ENCODE peak calls at places on chromosomes 2 and 18, in ten cellular contexts. N is ovary; V is CD8-positive, alpha-beta memory T cell; L is keratinocyte; U is H1; M is lower lobe of right lung; W is PC-3; R is iPS DF 6.9; T is cardiac muscle cell; J is tibial nerve. K is an unnamed sample.

GRCh38 chr2:212538156-212539144 is at the start of gene ERBB4:
- DNase-seq in N (peak; percentile 17), V (no peak), L (no peak), U (no peak), M (peak; percentile 66), W (peak; percentile 10), R (no peak), T (peak; percentile 18), J (no peak), K (no peak)

GRCh38 chr2:201275991-201276390 is 15.7 kb downstream of the CASP8 start:
- DNase-seq in N (no peak), V (no peak), L (no peak), U (no peak), M (no peak), W (no peak), R (no peak), T (no peak), J (no peak), K (no peak)

GRCh38 chr2:169286858-169287257 is 75.5 kb downstream of the LRP2 start:
- DNase-seq in N (no peak), V (no peak), L (no peak), U (no peak), M (no peak), W (no peak), R (no peak), T (no peak), J (no peak), K (no peak)

GRCh38 chr2:201707753-201708152 is 9.3 kb upstream of the MPP4 start:
- DNase-seq in N (no peak), V (no peak), L (no peak), U (no peak), M (no peak), W (peak; percentile 67), R (no peak), T (peak; percentile 43), J (no peak), K (no peak)

GRCh38 chr2:88828397-88829137 is 137.1 kb downstream of the RPIA start:
- DNase-seq in N (no peak), V (no peak), L (no peak), U (no peak), M (peak; percentile 48), W (no peak), R (no peak), T (peak; percentile 60), J (no peak), K (no peak)

GRCh38 chr18:38884050-38884449 is 1318.5 kb upstream of the CELF4 start:
- DNase-seq in N (no peak), V (no peak), L (no peak), U (peak; percentile 7), M (no peak), W (no peak), R (peak; percentile 11), T (no peak), J (no peak), K (no peak)

GRCh38 chr2:127081826-127082633 is 24.9 kb downstream of the BIN1 start:
- DNase-seq in N (no peak), V (peak; percentile 84), L (no peak), U (no peak), M (no peak), W (no peak), R (no peak), T (peak; percentile 74), J (no peak), K (peak; percentile 95)

GRCh38 chr2:18824317-18824716 is 234.9 kb upstream of the NT5C1B start:
- DNase-seq in N (no peak), V (no peak), L (no peak), U (no peak), M (no peak), W (no peak), R (no peak), T (no peak), J (no peak), K (no peak)

GRCh38 chr2:240972636-240973521 is 25.5 kb upstream of the SNED1 start:
- DNase-seq in N (peak; percentile 20), V (no peak), L (no peak), U (no peak), M (peak; percentile 46), W (peak; percentile 22), R (no peak), T (peak; percentile 39), J (no peak), K (no peak)

GRCh38 chr2:199457147-199458016 is at the start of gene SATB2:
- DNase-seq in N (peak; percentile 39), V (no peak), L (peak; percentile 7), U (no peak), M (peak; percentile 49), W (peak; percentile 75), R (no peak), T (peak; percentile 34), J (no peak), K (no peak)

GRCh38 chr2:20080839-20081348 is 29.5 kb upstream of the LAPTM4A start:
- DNase-seq in N (peak; percentile 48), V (no peak), L (no peak), U (no peak), M (no peak), W (no peak), R (no peak), T (no peak), J (no peak), K (no peak)

GRCh38 chr2:11662882-11663281 is 7.1 kb downstream of the NTSR2 start:
- DNase-seq in N (no peak), V (no peak), L (no peak), U (no peak), M (no peak), W (no peak), R (no peak), T (no peak), J (no peak), K (no peak)

GRCh38 chr2:143524001-143524608 is 394.9 kb downstream of the ARHGAP15 start:
- DNase-seq in N (no peak), V (no peak), L (no peak), U (no peak), M (no peak), W (no peak), R (no peak), T (peak; percentile 47), J (no peak), K (no peak)

GRCh38 chr2:201866643-201867310 is 60.4 kb downstream of the CDK15 start:
- DNase-seq in N (no peak), V (no peak), L (no peak), U (no peak), M (no peak), W (no peak), R (no peak), T (no peak), J (no peak), K (no peak)

GRCh38 chr2:238502956-238503791 is 76.4 kb downstream of the ASB1 start:
- DNase-seq in N (peak; percentile 4), V (no peak), L (no peak), U (no peak), M (no peak), W (no peak), R (no peak), T (no peak), J (no peak), K (no peak)

GRCh38 chr2:240453461-240454030 is 18.1 kb downstream of the GPC1 start:
- DNase-seq in N (peak; percentile 42), V (no peak), L (no peak), U (no peak), M (peak; percentile 31), W (no peak), R (no peak), T (no peak), J (no peak), K (no peak)

GRCh38 chr2:75612108-75612861 is 34.3 kb upstream of the MRPL19 start:
- DNase-seq in N (no peak), V (no peak), L (no peak), U (no peak), M (no peak), W (no peak), R (no peak), T (no peak), J (no peak), K (no peak)
- H3K27ac ChIP-seq in N (no peak overlapping the region), V (no peak overlapping the region), L (no peak overlapping the region), U (no peak overlapping the region), M (no peak overlapping the region), W (no peak overlapping the region), R (no peak overlapping the region), T (no peak overlapping the region), J (no peak overlapping the region), K (no peak overlapping the region)

DNA sequence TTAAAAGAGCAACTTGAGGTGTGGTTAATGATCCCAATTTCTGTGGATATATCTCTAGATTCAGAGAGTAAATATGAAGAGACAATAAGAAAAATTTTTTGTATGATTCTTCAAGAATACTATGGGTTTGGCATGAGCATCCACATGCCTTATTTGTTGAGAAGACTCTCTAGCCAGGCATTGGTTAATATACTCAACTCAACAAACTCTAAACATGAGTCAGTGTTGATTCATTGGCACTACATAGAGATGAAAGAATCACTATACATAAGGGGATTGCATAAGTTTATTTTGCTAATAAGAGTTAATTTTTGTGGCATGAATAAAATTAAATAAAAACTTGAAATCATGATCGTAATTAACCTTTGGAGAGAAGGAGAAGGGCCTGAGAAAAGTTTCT is 930.2 kb upstream of the LRRTM1 start:
- DNase-seq in N (no peak), V (no peak), L (no peak), U (no peak), M (no peak), W (peak; percentile 74), R (no peak), T (no peak), J (no peak), K (no peak)
- H3K36me3 ChIP-seq in N (no peaks in the 10 kb centered on the region), V (no peaks in the 10 kb centered on the region), L (no peaks in the 10 kb centered on the region), U (no peaks in the 10 kb centered on the region), M (no peaks in the 10 kb centered on the region), W (no peaks in the 10 kb centered on the region), R (no peaks in the 10 kb centered on the region), T (no peaks in the 10 kb centered on the region), J (no peaks in the 10 kb centered on the region), K (no peaks in the 10 kb centered on the region)

DNA sequence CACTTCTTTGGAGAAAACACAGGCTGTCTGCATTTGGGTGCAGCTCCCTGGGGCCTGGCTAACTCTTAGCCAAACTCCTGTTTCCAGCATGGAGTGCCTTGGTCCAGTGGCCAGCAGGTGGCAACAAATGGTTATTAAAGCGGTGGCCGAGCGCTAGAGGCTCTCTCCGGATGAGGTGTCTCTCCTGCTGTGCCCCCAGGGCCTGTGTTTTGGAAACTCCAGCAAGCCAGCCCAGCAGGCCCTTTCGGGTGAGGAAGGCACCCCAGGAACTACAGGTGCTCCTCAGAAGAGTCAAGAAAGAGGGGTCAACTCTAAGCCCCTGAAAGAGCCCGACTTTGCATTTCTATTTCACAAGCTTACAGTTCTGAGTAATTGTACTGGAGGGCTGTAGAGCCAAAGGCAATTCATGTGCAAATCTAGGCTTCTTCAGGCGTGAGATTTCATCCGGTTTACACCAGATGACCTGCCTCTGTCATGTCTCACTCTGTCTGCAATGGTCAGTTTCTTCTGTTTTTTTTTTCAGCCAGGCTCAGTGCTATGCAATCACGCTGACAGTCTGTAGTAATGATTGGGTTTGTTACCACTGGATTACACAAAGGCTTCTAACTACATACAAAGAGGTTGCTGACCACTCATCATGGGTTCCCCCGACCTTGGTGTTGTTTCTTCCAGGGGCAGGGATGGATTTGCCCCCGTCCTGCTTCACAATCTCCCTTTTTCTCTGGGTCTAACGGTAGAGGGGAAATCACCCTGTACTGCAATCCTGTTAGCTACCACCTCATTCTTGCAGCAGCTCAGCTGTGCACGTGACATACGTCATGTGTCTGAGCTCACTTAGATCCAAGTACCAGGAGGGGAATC is 7.6 kb upstream of the CHRNA1 start:
- DNase-seq in N (peak; percentile 71), V (no peak), L (peak; percentile 25), U (peak; percentile 93), M (peak; percentile 74), W (peak; percentile 84), R (peak; percentile 82), T (peak; percentile 87), J (peak; percentile 62), K (peak; percentile 44)
- H3K4me3 ChIP-seq in N (no peak overlapping the region), V (no peak overlapping the region), L (no peak overlapping the region), U (no peak overlapping the region), M (peak overlapping the region; percentile 13), W (no peak overlapping the region), R (no peak overlapping the region), T (no peak overlapping the region), J (no peak overlapping the region), K (no peak overlapping the region)

GRCh38 chr2:133566967-133567645 is 1.2 kb downstream of the NCKAP5 start:
- DNase-seq in N (no peak), V (no peak), L (no peak), U (no peak), M (peak; percentile 44), W (peak; percentile 82), R (no peak), T (peak; percentile 58), J (peak; percentile 49), K (no peak)
- H3K27ac ChIP-seq in N (no peak overlapping the region), V (no peak overlapping the region), L (peak overlapping the region; percentile 25), U (no peak overlapping the region), M (no peak overlapping the region), W (no peak overlapping the region), R (no peak overlapping the region), T (no peak overlapping the region), J (no peak overlapping the region), K (no peak overlapping the region)